ENCODE peak calls at places on chromosomes 2 and 18, in eight cellular contexts. One of them, this sample, is unnamed.

GRCh38 chr2:96098900-96099590 is 17.3 kb downstream of the ADRA2B start:
- DNase-seq in hepatocyte: no peak
- DNase-seq in neural progenitor cell: no peak
- DNase-seq in cardiac muscle cell: peak; percentile 59
- DNase-seq in HFF-Myc: no peak
- DNase-seq in A673: no peak
- DNase-seq in fibroblast of pulmonary artery: no peak
- DNase-seq in GM06990: no peak
- DNase-seq in this sample: no peak

GRCh38 chr2:17191223-17191622 is 327.0 kb downstream of the RAD51AP2 start:
- DNase-seq in hepatocyte: no peak
- DNase-seq in neural progenitor cell: no peak
- DNase-seq in cardiac muscle cell: no peak
- DNase-seq in HFF-Myc: no peak
- DNase-seq in A673: no peak
- DNase-seq in fibroblast of pulmonary artery: no peak
- DNase-seq in GM06990: no peak
- DNase-seq in this sample: no peak

GRCh38 chr2:95039410-95039809 is 13.9 kb downstream of the MAL start:
- DNase-seq in hepatocyte: no peak
- DNase-seq in neural progenitor cell: no peak
- DNase-seq in cardiac muscle cell: no peak
- DNase-seq in HFF-Myc: no peak
- DNase-seq in A673: no peak
- DNase-seq in fibroblast of pulmonary artery: no peak
- DNase-seq in GM06990: no peak
- DNase-seq in this sample: no peak

GRCh38 chr18:38284992-38285391 is 719.4 kb upstream of the CELF4 start:
- DNase-seq in hepatocyte: no peak
- DNase-seq in neural progenitor cell: no peak
- DNase-seq in cardiac muscle cell: no peak
- DNase-seq in HFF-Myc: no peak
- DNase-seq in A673: no peak
- DNase-seq in fibroblast of pulmonary artery: no peak
- DNase-seq in GM06990: no peak
- DNase-seq in this sample: no peak

GRCh38 chr18:31667185-31667584 is 17.2 kb downstream of the B4GALT6 start:
- DNase-seq in hepatocyte: no peak
- DNase-seq in neural progenitor cell: no peak
- DNase-seq in cardiac muscle cell: no peak
- DNase-seq in HFF-Myc: no peak
- DNase-seq in A673: no peak
- DNase-seq in fibroblast of pulmonary artery: peak; percentile 52
- DNase-seq in GM06990: no peak
- DNase-seq in this sample: no peak

GRCh38 chr2:151409601-151410484 is at the start of gene RIF1:
- DNase-seq in hepatocyte: peak; percentile 95
- DNase-seq in neural progenitor cell: peak; percentile 95
- DNase-seq in cardiac muscle cell: peak; percentile 92
- DNase-seq in HFF-Myc: peak; percentile 79
- DNase-seq in A673: peak; percentile 98
- DNase-seq in fibroblast of pulmonary artery: peak; percentile 92
- DNase-seq in GM06990: peak; percentile 88
- DNase-seq in this sample: peak; percentile 56

GRCh38 chr2:72953976-72954375 is 36.7 kb downstream of the EMX1 start:
- DNase-seq in hepatocyte: no peak
- DNase-seq in neural progenitor cell: no peak
- DNase-seq in cardiac muscle cell: no peak
- DNase-seq in HFF-Myc: no peak
- DNase-seq in A673: no peak
- DNase-seq in fibroblast of pulmonary artery: no peak
- DNase-seq in GM06990: no peak
- DNase-seq in this sample: no peak

GRCh38 chr2:232483296-232483922 is 4.2 kb downstream of the ECEL1 start:
- DNase-seq in hepatocyte: no peak
- DNase-seq in neural progenitor cell: no peak
- DNase-seq in cardiac muscle cell: no peak
- DNase-seq in HFF-Myc: no peak
- DNase-seq in A673: no peak
- DNase-seq in fibroblast of pulmonary artery: no peak
- DNase-seq in GM06990: no peak
- DNase-seq in this sample: no peak

GRCh38 chr2:41510108-41510507 is 537.7 kb upstream of the PKDCC start:
- DNase-seq in hepatocyte: no peak
- DNase-seq in neural progenitor cell: no peak
- DNase-seq in cardiac muscle cell: no peak
- DNase-seq in HFF-Myc: no peak
- DNase-seq in A673: no peak
- DNase-seq in fibroblast of pulmonary artery: no peak
- DNase-seq in GM06990: no peak
- DNase-seq in this sample: no peak

GRCh38 chr2:147628971-147629421 is 215.8 kb upstream of the ACVR2A start:
- DNase-seq in hepatocyte: no peak
- DNase-seq in neural progenitor cell: no peak
- DNase-seq in cardiac muscle cell: no peak
- DNase-seq in HFF-Myc: no peak
- DNase-seq in A673: no peak
- DNase-seq in fibroblast of pulmonary artery: no peak
- DNase-seq in GM06990: peak; percentile 66
- DNase-seq in this sample: no peak

GRCh38 chr2:108988796-108989713 is at the start of gene EDAR:
- DNase-seq in hepatocyte: peak; percentile 77
- DNase-seq in neural progenitor cell: peak; percentile 82
- DNase-seq in cardiac muscle cell: peak; percentile 70
- DNase-seq in HFF-Myc: no peak
- DNase-seq in A673: peak; percentile 46
- DNase-seq in fibroblast of pulmonary artery: peak; percentile 15
- DNase-seq in GM06990: no peak
- DNase-seq in this sample: no peak

DNA sequence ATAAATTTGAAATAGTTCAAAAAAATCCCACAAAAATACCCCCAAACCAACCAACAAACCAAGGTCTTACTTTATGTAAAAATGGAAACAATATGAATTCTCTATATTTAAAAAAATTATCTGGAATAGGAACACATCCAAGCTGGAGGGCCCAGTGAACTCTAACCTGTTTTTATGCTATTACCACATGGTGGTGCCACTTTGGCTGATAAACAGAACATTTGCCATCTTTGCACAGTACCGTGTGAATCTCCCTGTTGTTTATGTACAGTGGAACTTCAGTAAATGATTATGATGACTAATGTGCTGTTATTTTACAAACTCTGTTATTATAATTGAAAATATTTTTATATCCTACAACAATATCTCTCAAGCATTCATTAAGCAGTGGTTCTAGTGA is 145.3 kb upstream of the SMAD7 start:
- DNase-seq in hepatocyte: no peak
- DNase-seq in neural progenitor cell: no peak
- DNase-seq in cardiac muscle cell: no peak
- DNase-seq in HFF-Myc: no peak
- DNase-seq in A673: peak; percentile 10
- DNase-seq in fibroblast of pulmonary artery: no peak
- DNase-seq in GM06990: no peak
- DNase-seq in this sample: no peak
- TF ChIP-seq CTCF in hepatocyte: no peak
- TF ChIP-seq CTCF in neural progenitor cell: no peak
- TF ChIP-seq CTCF in cardiac muscle cell: no peak
- TF ChIP-seq CTCF in HFF-Myc: no peak
- TF ChIP-seq CTCF in A673: peak; percentile 21
- TF ChIP-seq CTCF in fibroblast of pulmonary artery: no peak
- TF ChIP-seq CTCF in GM06990: peak; percentile 16
- TF ChIP-seq CTCF in this sample: no peak

GRCh38 chr2:70888389-70888924 is 47.2 kb upstream of the ATP6V1B1 start:
- DNase-seq in hepatocyte: no peak
- DNase-seq in neural progenitor cell: peak; percentile 13
- DNase-seq in cardiac muscle cell: no peak
- DNase-seq in HFF-Myc: no peak
- DNase-seq in A673: no peak
- DNase-seq in fibroblast of pulmonary artery: no peak
- DNase-seq in GM06990: no peak
- DNase-seq in this sample: no peak
- H3K4me3 ChIP-seq in hepatocyte: no peak overlapping the region
- H3K4me3 ChIP-seq in neural progenitor cell: no peak overlapping the region
- H3K4me3 ChIP-seq in cardiac muscle cell: no peak overlapping the region
- H3K4me3 ChIP-seq in HFF-Myc: no peak overlapping the region
- H3K4me3 ChIP-seq in A673: no peak overlapping the region
- H3K4me3 ChIP-seq in fibroblast of pulmonary artery: no peak overlapping the region
- H3K4me3 ChIP-seq in GM06990: no peak overlapping the region
- H3K4me3 ChIP-seq in this sample: peak overlapping the region; percentile 3

GRCh38 chr2:127528487-127528886 is 2.2 kb upstream of the IWS1 start:
- DNase-seq in hepatocyte: no peak
- DNase-seq in neural progenitor cell: peak; percentile 24
- DNase-seq in cardiac muscle cell: no peak
- DNase-seq in HFF-Myc: no peak
- DNase-seq in A673: peak; percentile 30
- DNase-seq in fibroblast of pulmonary artery: no peak
- DNase-seq in GM06990: no peak
- DNase-seq in this sample: no peak
- TF ChIP-seq CTCF in hepatocyte: peak; percentile 8
- TF ChIP-seq CTCF in neural progenitor cell: peak; percentile 22
- TF ChIP-seq CTCF in cardiac muscle cell: no peak
- TF ChIP-seq CTCF in HFF-Myc: no peak
- TF ChIP-seq CTCF in A673: peak; percentile 22
- TF ChIP-seq CTCF in fibroblast of pulmonary artery: no peak
- TF ChIP-seq CTCF in GM06990: no peak
- TF ChIP-seq CTCF in this sample: no peak

GRCh38 chr18:55142413-55142812 is 183.2 kb upstream of the CCDC68 start:
- DNase-seq in hepatocyte: no peak
- DNase-seq in neural progenitor cell: no peak
- DNase-seq in cardiac muscle cell: no peak
- DNase-seq in HFF-Myc: no peak
- DNase-seq in A673: no peak
- DNase-seq in fibroblast of pulmonary artery: no peak
- DNase-seq in GM06990: no peak
- DNase-seq in this sample: no peak
- H3K4me3 ChIP-seq in hepatocyte: no peak overlapping the region
- H3K4me3 ChIP-seq in neural progenitor cell: no peak overlapping the region
- H3K4me3 ChIP-seq in cardiac muscle cell: no peak overlapping the region
- H3K4me3 ChIP-seq in HFF-Myc: no peak overlapping the region
- H3K4me3 ChIP-seq in A673: no peak overlapping the region
- H3K4me3 ChIP-seq in fibroblast of pulmonary artery: no peak overlapping the region
- H3K4me3 ChIP-seq in GM06990: no peak overlapping the region
- H3K4me3 ChIP-seq in this sample: no peak overlapping the region

GRCh38 chr2:156157670-156158069 is 174.9 kb downstream of the NR4A2 start:
- DNase-seq in hepatocyte: no peak
- DNase-seq in neural progenitor cell: peak; percentile 66
- DNase-seq in cardiac muscle cell: peak; percentile 55
- DNase-seq in HFF-Myc: no peak
- DNase-seq in A673: peak; percentile 3
- DNase-seq in fibroblast of pulmonary artery: no peak
- DNase-seq in GM06990: no peak
- DNase-seq in this sample: no peak

GRCh38 chr2:156155319-156155718 is 177.2 kb downstream of the NR4A2 start:
- DNase-seq in hepatocyte: no peak
- DNase-seq in neural progenitor cell: no peak
- DNase-seq in cardiac muscle cell: no peak
- DNase-seq in HFF-Myc: no peak
- DNase-seq in A673: no peak
- DNase-seq in fibroblast of pulmonary artery: no peak
- DNase-seq in GM06990: no peak
- DNase-seq in this sample: no peak

GRCh38 chr2:156151351-156151750 is 181.2 kb downstream of the NR4A2 start:
- DNase-seq in hepatocyte: no peak
- DNase-seq in neural progenitor cell: no peak
- DNase-seq in cardiac muscle cell: no peak
- DNase-seq in HFF-Myc: no peak
- DNase-seq in A673: no peak
- DNase-seq in fibroblast of pulmonary artery: no peak
- DNase-seq in GM06990: no peak
- DNase-seq in this sample: no peak

DNA sequence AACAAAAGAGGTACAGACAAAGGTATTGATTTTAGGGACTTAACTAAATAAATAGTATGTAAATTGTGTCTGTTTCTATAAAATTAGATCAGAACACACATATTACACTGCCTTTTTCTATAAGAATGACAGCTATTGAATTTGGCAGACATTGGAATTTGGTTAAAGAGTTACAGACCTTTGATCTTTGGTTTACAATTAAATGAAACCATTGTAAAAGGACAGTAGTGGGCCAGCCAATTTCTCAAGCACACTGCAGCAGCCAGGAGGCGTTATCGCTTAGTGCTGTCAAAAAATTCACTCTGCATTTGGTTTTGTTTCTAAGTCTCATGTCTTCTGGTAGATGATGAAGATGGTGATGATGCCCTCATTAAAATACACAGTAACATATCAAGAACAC is 175.9 kb downstream of the NR4A2 start:
- DNase-seq in hepatocyte: no peak
- DNase-seq in neural progenitor cell: peak; percentile 33
- DNase-seq in cardiac muscle cell: peak; percentile 7
- DNase-seq in HFF-Myc: no peak
- DNase-seq in A673: no peak
- DNase-seq in fibroblast of pulmonary artery: no peak
- DNase-seq in GM06990: no peak
- DNase-seq in this sample: no peak
- TF ChIP-seq CTCF in hepatocyte: peak; percentile 20
- TF ChIP-seq CTCF in neural progenitor cell: peak; percentile 33
- TF ChIP-seq CTCF in cardiac muscle cell: no peak
- TF ChIP-seq CTCF in HFF-Myc: no peak
- TF ChIP-seq CTCF in A673: peak; percentile 17
- TF ChIP-seq CTCF in fibroblast of pulmonary artery: no peak
- TF ChIP-seq CTCF in GM06990: no peak
- TF ChIP-seq CTCF in this sample: no peak

DNA sequence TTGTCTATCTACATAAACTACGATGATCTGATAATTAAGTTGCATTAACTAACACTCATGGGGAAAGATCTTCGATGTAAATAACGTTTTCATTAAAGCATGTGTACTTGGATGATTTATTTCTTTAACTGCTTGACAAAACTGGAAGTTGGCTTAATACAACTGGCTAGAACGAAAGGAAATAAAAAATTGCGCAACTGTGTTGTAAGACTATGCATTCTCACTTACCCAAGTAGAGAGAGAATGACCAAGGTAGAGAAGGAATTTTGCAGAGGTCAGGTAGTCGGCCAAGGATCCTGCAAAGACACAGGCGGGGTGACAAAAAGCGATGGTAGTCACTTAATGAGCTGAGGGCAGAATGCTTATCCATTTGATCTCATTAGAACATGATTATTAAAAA is 1.0 kb downstream of the SLC40A1 start:
- DNase-seq in hepatocyte: peak; percentile 34
- DNase-seq in neural progenitor cell: no peak
- DNase-seq in cardiac muscle cell: no peak
- DNase-seq in HFF-Myc: no peak
- DNase-seq in A673: no peak
- DNase-seq in fibroblast of pulmonary artery: peak; percentile 69
- DNase-seq in GM06990: no peak
- DNase-seq in this sample: no peak
- H3K4me3 ChIP-seq in hepatocyte: peak overlapping the region; percentile 83
- H3K4me3 ChIP-seq in neural progenitor cell: no peak overlapping the region
- H3K4me3 ChIP-seq in cardiac muscle cell: no peak overlapping the region
- H3K4me3 ChIP-seq in HFF-Myc: no peak overlapping the region
- H3K4me3 ChIP-seq in A673: no peak overlapping the region
- H3K4me3 ChIP-seq in fibroblast of pulmonary artery: peak overlapping the region; percentile 54
- H3K4me3 ChIP-seq in GM06990: no peak overlapping the region
- H3K4me3 ChIP-seq in this sample: no peak overlapping the region

GRCh38 chr2:149329470-149330126 is 789 bp upstream of the LYPD6 start:
- DNase-seq in hepatocyte: peak; percentile 82
- DNase-seq in neural progenitor cell: peak; percentile 79
- DNase-seq in cardiac muscle cell: peak; percentile 74
- DNase-seq in HFF-Myc: peak; percentile 31
- DNase-seq in A673: peak; percentile 73
- DNase-seq in fibroblast of pulmonary artery: peak; percentile 21
- DNase-seq in GM06990: no peak
- DNase-seq in this sample: no peak
- TF ChIP-seq CTCF in hepatocyte: no peak
- TF ChIP-seq CTCF in neural progenitor cell: no peak
- TF ChIP-seq CTCF in cardiac muscle cell: no peak
- TF ChIP-seq CTCF in HFF-Myc: peak; percentile 8
- TF ChIP-seq CTCF in A673: no peak
- TF ChIP-seq CTCF in fibroblast of pulmonary artery: no peak
- TF ChIP-seq CTCF in GM06990: no peak
- TF ChIP-seq CTCF in this sample: no peak